ENCODE peak calls at places on chromosome 10, in nine cellular contexts. F is Panc1; I is GM23338; E is heart right ventricle; A is astrocyte of the spinal cord; Y is CD8-positive, alpha-beta T cell; P is lower lobe of right lung; C is foreskin fibroblast; M is IMR-90. Q is an unnamed sample.

GRCh38 chr10:130662775-130663174 is 526.6 kb downstream of the GLRX3 start:
- DNase-seq in I (no peak), F (no peak), Y (no peak), E (no peak), P (no peak), A (no peak), M (no peak), C (no peak), Q (no peak)

GRCh38 chr10:6052247-6053221 is 9.6 kb downstream of the IL2RA start:
- DNase-seq in E (no peak), C (no peak), I (no peak), F (no peak), Y (peak), M (no peak), P (no peak), A (no peak), Q (no peak)

GRCh38 chr10:59872892-59873463 is 33.4 kb downstream of the CCDC6 start:
- DNase-seq in I (no peak), F (no peak), E (no peak), A (peak), C (peak), Y (no peak), P (no peak), M (peak), Q (peak)

GRCh38 chr10:70265032-70265689 is 18.6 kb downstream of the NPFFR1 start:
- DNase-seq in I (peak), C (peak), E (no peak), A (no peak), Y (no peak), P (no peak), F (no peak), M (no peak), Q (no peak)

GRCh38 chr10:6120691-6121090 is 31.9 kb downstream of the RBM17 start:
- DNase-seq in C (peak), F (no peak), Y (no peak), P (no peak), E (no peak), A (no peak), I (no peak), M (no peak), Q (peak)

GRCh38 chr10:121032460-121032859 is 181.3 kb downstream of the WDR11 start:
- DNase-seq in E (no peak), I (peak), M (no peak), P (no peak), C (no peak), A (no peak), F (no peak), Y (no peak), Q (no peak)

GRCh38 chr10:110434477-110435096 is 63.1 kb upstream of the DUSP5 start:
- DNase-seq in P (no peak), M (no peak), F (no peak), C (no peak), E (no peak), I (no peak), Y (no peak), A (no peak), Q (no peak)

GRCh38 chr10:48760983-48761382 is 76.3 kb downstream of the WDFY4 start:
- DNase-seq in M (no peak), F (no peak), I (no peak), C (no peak), A (no peak), E (no peak), P (no peak), Y (no peak), Q (no peak)

GRCh38 chr10:113618338-113618737 is 45.5 kb downstream of the NRAP start:
- DNase-seq in A (no peak), F (no peak), C (no peak), I (no peak), P (no peak), Y (no peak), E (no peak), M (no peak), Q (no peak)

GRCh38 chr10:129293991-129294700 is 172.9 kb upstream of the MGMT start:
- DNase-seq in F (no peak), C (no peak), I (no peak), A (no peak), P (no peak), Y (no peak), M (no peak), E (no peak), Q (no peak)

GRCh38 chr10:2610946-2611345 is 456.4 kb upstream of the PFKP start:
- DNase-seq in A (no peak), Y (no peak), P (no peak), I (no peak), F (no peak), C (no peak), E (no peak), M (no peak), Q (no peak)

GRCh38 chr10:1715821-1716220 is 21.5 kb downstream of the ADARB2 start:
- DNase-seq in Y (no peak), I (peak), A (no peak), F (peak), C (no peak), E (no peak), M (no peak), P (no peak), Q (no peak)

GRCh38 chr10:113959383-113959760 is 84.3 kb upstream of the ADRB1 start:
- DNase-seq in F (no peak), C (no peak), E (no peak), P (no peak), I (no peak), Y (no peak), M (no peak), A (no peak), Q (no peak)

GRCh38 chr10:130045091-130045652 is 65.5 kb downstream of the C10orf143 start:
- DNase-seq in I (peak), E (no peak), P (no peak), F (no peak), A (no peak), M (no peak), C (peak), Y (no peak), Q (no peak)

GRCh38 chr10:17923728-17924127 is 28.0 kb upstream of the SLC39A12 start:
- DNase-seq in A (peak), C (peak), I (no peak), F (no peak), P (no peak), Y (no peak), M (peak), E (no peak), Q (peak)

GRCh38 chr10:4527281-4527960 is 298.6 kb upstream of the AKR1E2 start:
- DNase-seq in P (no peak), A (peak), F (no peak), C (peak), Y (no peak), I (no peak), E (no peak), M (peak), Q (peak)

GRCh38 chr10:52956861-52957260 is 184.3 kb upstream of the MBL2 start:
- DNase-seq in C (no peak), F (no peak), E (no peak), M (no peak), A (peak), Y (no peak), I (no peak), P (no peak), Q (no peak)

GRCh38 chr10:11302181-11302580 is 284.5 kb downstream of the CELF2 start:
- DNase-seq in I (no peak), E (no peak), Y (no peak), C (no peak), P (no peak), F (no peak), A (no peak), M (no peak), Q (no peak)

GRCh38 chr10:26855186-26855585 is 5.6 kb downstream of the ABI1 start:
- DNase-seq in F (no peak), Y (no peak), P (no peak), E (no peak), I (no peak), M (peak), C (peak), A (no peak), Q (no peak)

GRCh38 chr10:133178357-133179127 is 18.5 kb downstream of the KNDC1 start:
- DNase-seq in C (no peak), M (no peak), F (no peak), A (no peak), Y (no peak), I (no peak), E (no peak), P (no peak), Q (no peak)

GRCh38 chr10:28241766-28242399 is 61.0 kb downstream of the MPP7 start:
- DNase-seq in Y (peak), P (no peak), F (peak), C (peak), A (peak), M (peak), E (no peak), I (peak), Q (peak)

GRCh38 chr10:44974628-44975431 is 3.8 kb downstream of the DEPP1 start:
- DNase-seq in Y (peak), A (peak), E (peak), M (no peak), P (peak), F (no peak), C (peak), I (peak), Q (no peak)

GRCh38 chr10:13848530-13849425 is 262.0 kb downstream of the PRPF18 start:
- DNase-seq in F (no peak), A (no peak), P (no peak), E (no peak), I (no peak), C (no peak), M (no peak), Y (no peak), Q (no peak)

GRCh38 chr10:109698888-109699685 is 224.2 kb downstream of the XPNPEP1 start:
- DNase-seq in E (no peak), F (no peak), Y (no peak), A (no peak), I (no peak), M (no peak), C (no peak), P (no peak), Q (no peak)

GRCh38 chr10:27713906-27714305 is 31.7 kb downstream of the MKX start:
- DNase-seq in A (no peak), Y (no peak), M (no peak), P (no peak), E (no peak), C (peak), F (no peak), I (no peak), Q (no peak)

GRCh38 chr10:70866424-70866823 is 21.9 kb downstream of the PCBD1 start:
- DNase-seq in M (no peak), A (peak), C (no peak), F (no peak), P (no peak), I (no peak), Y (no peak), E (no peak), Q (no peak)

GRCh38 chr10:112448903-112449302 is 1.9 kb downstream of the VTI1A start:
- DNase-seq in I (no peak), M (no peak), C (no peak), A (no peak), P (no peak), Y (no peak), F (no peak), E (no peak), Q (no peak)

GRCh38 chr10:60932756-60933155 is 11.2 kb downstream of the RHOBTB1 start:
- DNase-seq in A (no peak), E (no peak), C (no peak), P (no peak), Y (no peak), I (peak), F (no peak), M (no peak), Q (no peak)

GRCh38 chr10:88386878-88387773 is 196.0 kb downstream of the RNLS start:
- DNase-seq in C (peak), M (peak), P (no peak), E (no peak), I (peak), Y (no peak), A (peak), F (no peak), Q (peak)
- H3K4me3 ChIP-seq in C (no peak), M (no peak), P (peak), E (peak), I (no peak), Y (no peak), A (no peak), F (no peak), Q (no peak)

GRCh38 chr10:104403625-104404024 is 50.0 kb downstream of the CFAP58 start:
- DNase-seq in C (no peak), Y (no peak), I (no peak), E (no peak), M (no peak), A (no peak), F (no peak), P (no peak), Q (no peak)

GRCh38 chr10:104406715-104407517 is 53.3 kb downstream of the CFAP58 start:
- DNase-seq in M (peak), A (peak), F (peak), C (peak), Y (no peak), E (no peak), P (no peak), I (peak), Q (peak)
- TF ChIP-seq CTCF in M (peak), A (peak), F (peak), C (peak), Y (no peak), E (peak), P (peak), I (peak), Q (peak)

GRCh38 chr10:32963102-32963501 is 5.1 kb upstream of the ITGB1 start:
- DNase-seq in I (no peak), M (peak), E (no peak), C (peak), P (no peak), Y (no peak), F (no peak), A (peak), Q (no peak)
- H3K4me3 ChIP-seq in I (no peak), M (no peak), E (no peak), C (no peak), P (no peak), Y (no peak), F (no peak), A (no peak), Q (no peak)

GRCh38 chr10:86373828-86374227 is 7.2 kb upstream of the GRID1 start:
- DNase-seq in I (no peak), Y (no peak), M (no peak), P (no peak), A (no peak), F (no peak), C (no peak), E (no peak), Q (no peak)

GRCh38 chr10:86372119-86372784 is 5.7 kb upstream of the GRID1 start:
- DNase-seq in E (no peak), P (no peak), A (no peak), Y (no peak), M (no peak), F (no peak), I (no peak), C (no peak), Q (no peak)

GRCh38 chr10:86372785-86373239 is 6.2 kb upstream of the GRID1 start:
- DNase-seq in M (no peak), P (no peak), C (no peak), A (no peak), Y (no peak), F (no peak), E (no peak), I (no peak), Q (no peak)

GRCh38 chr10:86374664-86375063 is 8.1 kb upstream of the GRID1 start:
- DNase-seq in P (no peak), E (no peak), Y (no peak), F (no peak), C (no peak), M (no peak), A (no peak), I (no peak), Q (no peak)

GRCh38 chr10:86373251-86373650 is 6.7 kb upstream of the GRID1 start:
- DNase-seq in P (no peak), I (no peak), E (no peak), A (no peak), F (no peak), C (no peak), M (no peak), Y (no peak), Q (no peak)
- TF ChIP-seq CTCF in P (no peak), I (no peak), E (no peak), A (no peak), F (no peak), C (no peak), M (no peak), Y (no peak), Q (no peak)

DNA sequence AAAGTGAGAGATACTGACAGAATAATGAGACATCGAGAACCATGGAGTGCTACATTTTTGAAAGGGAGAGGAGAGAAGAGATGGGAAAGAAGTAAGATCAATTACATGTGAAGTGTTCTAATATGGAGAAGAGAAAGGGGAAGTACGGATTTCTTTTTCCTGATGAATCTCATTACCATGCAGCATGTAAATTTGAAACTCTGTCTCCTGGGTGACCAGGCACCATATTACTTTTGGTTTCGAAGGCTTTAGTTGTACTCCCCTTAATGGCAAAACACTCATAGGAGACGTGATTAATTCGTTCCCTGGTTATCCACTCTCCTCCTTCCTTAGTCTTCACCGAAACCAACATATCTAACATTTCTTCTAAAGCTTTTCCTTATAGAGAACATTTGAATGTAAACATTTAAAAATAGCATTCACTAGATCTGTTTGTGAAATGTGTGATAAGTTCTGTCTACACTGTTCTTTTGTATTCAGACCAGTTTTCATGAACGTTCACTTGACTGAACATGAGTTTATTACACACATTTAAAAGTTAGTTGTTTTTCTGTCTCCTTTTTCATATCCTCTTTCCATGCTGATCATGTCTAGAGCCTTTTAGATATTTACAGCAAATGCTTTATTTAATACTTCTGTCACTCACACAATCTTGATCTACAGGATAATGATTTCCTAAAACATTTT is 80.2 kb upstream of the MSRB2 start:
- DNase-seq in P (no peak), M (no peak), A (no peak), Y (no peak), E (no peak), I (no peak), F (no peak), C (no peak), Q (no peak)
- H3K4me3 ChIP-seq in P (no peak), M (no peak), A (no peak), Y (no peak), E (no peak), I (no peak), F (no peak), C (no peak), Q (no peak)

DNA sequence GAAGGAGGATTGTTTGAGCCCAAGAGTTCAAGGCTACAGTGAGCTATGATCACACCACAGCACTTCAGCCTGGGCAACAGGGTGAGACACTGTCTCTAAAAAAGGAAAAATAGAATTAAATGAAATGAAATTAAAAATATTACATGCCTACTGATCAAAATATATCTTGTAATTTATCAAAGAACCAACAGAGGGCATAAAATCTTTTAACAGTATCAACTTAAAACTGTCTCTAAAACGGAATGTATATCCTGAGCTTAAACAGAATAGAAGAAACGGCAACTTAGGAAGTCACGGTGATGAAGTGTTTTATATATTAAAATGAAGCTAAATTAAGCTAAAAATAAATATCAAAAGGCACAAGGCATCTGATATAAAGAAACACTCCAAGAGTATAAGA is 78.8 kb downstream of the MTPAP start:
- DNase-seq in F (no peak), I (no peak), E (no peak), P (no peak), C (peak), Y (no peak), M (peak), A (peak), Q (no peak)
- TF ChIP-seq CTCF in F (peak), I (peak), E (no peak), P (no peak), C (peak), Y (peak), M (peak), A (peak), Q (no peak)

DNA sequence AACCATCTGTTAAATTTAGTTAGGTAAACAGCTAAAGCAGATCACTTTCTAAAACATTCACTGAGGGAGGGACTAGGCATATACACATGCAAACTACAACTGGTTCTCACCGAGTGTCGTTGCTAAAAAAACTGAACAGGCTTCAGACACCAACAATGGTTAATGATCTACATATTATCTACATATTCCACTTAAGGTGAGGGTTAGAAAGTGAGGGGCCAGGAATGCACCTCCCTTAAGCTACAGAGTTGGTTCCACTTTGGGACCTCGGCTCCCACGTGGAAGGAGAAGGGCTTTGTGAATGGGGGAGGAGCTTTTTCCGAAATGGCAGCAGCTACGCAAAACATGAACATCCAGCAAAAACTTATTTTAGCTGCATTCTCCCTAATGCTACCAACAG is 5.8 kb downstream of the CTBP2 start:
- DNase-seq in I (no peak), P (no peak), C (peak), A (no peak), F (no peak), M (no peak), Y (no peak), E (no peak), Q (no peak)
- H3K4me3 ChIP-seq in I (peak), P (peak), C (peak), A (no peak), F (peak), M (no peak), Y (no peak), E (no peak), Q (no peak)

Q was measured in astrocyte of the cerebellum.